ENCODE peak calls at places on chromosomes 12 and 14, in four cellular contexts. One of them, this sample, is unnamed.

GRCh38 chr14:56585461-56586084 is 6.0 kb downstream of the TMEM260 start:
- DNase-seq in HepG2: no peak
- DNase-seq in GM12878: no peak
- DNase-seq in IMR-90: no peak
- DNase-seq in this sample: no peak

GRCh38 chr12:90008277-90008676 is 299.6 kb upstream of the ATP2B1 start:
- DNase-seq in HepG2: no peak
- DNase-seq in GM12878: no peak
- DNase-seq in IMR-90: no peak
- DNase-seq in this sample: no peak

GRCh38 chr12:113537751-113538087 is 66.0 kb upstream of the LHX5 start:
- DNase-seq in HepG2: no peak
- DNase-seq in GM12878: no peak
- DNase-seq in IMR-90: no peak
- DNase-seq in this sample: no peak

GRCh38 chr14:30180219-30180618 is 252.6 kb upstream of the PRKD1 start:
- DNase-seq in HepG2: no peak
- DNase-seq in GM12878: no peak
- DNase-seq in IMR-90: peak; percentile 63
- DNase-seq in this sample: no peak

GRCh38 chr12:130322263-130322662 is 15.4 kb upstream of the PIWIL1 start:
- DNase-seq in HepG2: no peak
- DNase-seq in GM12878: no peak
- DNase-seq in IMR-90: no peak
- DNase-seq in this sample: no peak

GRCh38 chr12:95605875-95606274 is 54.6 kb upstream of the USP44 start:
- DNase-seq in HepG2: peak; percentile 20
- DNase-seq in GM12878: no peak
- DNase-seq in IMR-90: no peak
- DNase-seq in this sample: no peak

GRCh38 chr14:100723135-100723883 is 3.4 kb upstream of the DLK1 start:
- DNase-seq in HepG2: no peak
- DNase-seq in GM12878: no peak
- DNase-seq in IMR-90: no peak
- DNase-seq in this sample: no peak

GRCh38 chr12:54360717-54361456 is 3.4 kb downstream of the GPR84 start:
- DNase-seq in HepG2: peak; percentile 82
- DNase-seq in GM12878: no peak
- DNase-seq in IMR-90: peak; percentile 82
- DNase-seq in this sample: peak; percentile 66

GRCh38 chr12:52052471-52053186 is 1.4 kb downstream of the NR4A1 start:
- DNase-seq in HepG2: no peak
- DNase-seq in GM12878: no peak
- DNase-seq in IMR-90: peak; percentile 47
- DNase-seq in this sample: no peak

GRCh38 chr14:90514015-90514398 is 117.2 kb downstream of the CALM1 start:
- DNase-seq in HepG2: no peak
- DNase-seq in GM12878: no peak
- DNase-seq in IMR-90: no peak
- DNase-seq in this sample: no peak

GRCh38 chr14:45251912-45252311 is 1.1 kb downstream of the MIS18BP1 start:
- DNase-seq in HepG2: peak; percentile 16
- DNase-seq in GM12878: peak; percentile 67
- DNase-seq in IMR-90: peak; percentile 2
- DNase-seq in this sample: peak; percentile 9

GRCh38 chr12:47766496-47767196 is 6.4 kb upstream of the SLC48A1 start:
- DNase-seq in HepG2: no peak
- DNase-seq in GM12878: no peak
- DNase-seq in IMR-90: no peak
- DNase-seq in this sample: no peak

GRCh38 chr12:112178796-112179195 is 53.4 kb downstream of the TRAFD1 start:
- DNase-seq in HepG2: no peak
- DNase-seq in GM12878: no peak
- DNase-seq in IMR-90: no peak
- DNase-seq in this sample: no peak

GRCh38 chr14:105300542-105301102 is at the start of gene BRF1:
- DNase-seq in HepG2: peak; percentile 86
- DNase-seq in GM12878: no peak
- DNase-seq in IMR-90: peak; percentile 86
- DNase-seq in this sample: peak; percentile 97

GRCh38 chr12:60052483-60052882 is 456.7 kb downstream of the SLC16A7 start:
- DNase-seq in HepG2: no peak
- DNase-seq in GM12878: no peak
- DNase-seq in IMR-90: peak; percentile 13
- DNase-seq in this sample: no peak

GRCh38 chr14:67373347-67373746 is 13.2 kb downstream of the EIF2S1 start:
- DNase-seq in HepG2: no peak
- DNase-seq in GM12878: peak; percentile 15
- DNase-seq in IMR-90: no peak
- DNase-seq in this sample: no peak

GRCh38 chr12:127145929-127146789 is 1120.8 kb upstream of the TMEM132C start:
- DNase-seq in HepG2: no peak
- DNase-seq in GM12878: no peak
- DNase-seq in IMR-90: peak; percentile 15
- DNase-seq in this sample: peak; percentile 98

GRCh38 chr14:51604078-51604477 is 47.6 kb upstream of the FRMD6 start:
- DNase-seq in HepG2: no peak
- DNase-seq in GM12878: no peak
- DNase-seq in IMR-90: peak; percentile 89
- DNase-seq in this sample: no peak

GRCh38 chr12:122939151-122939550 is 27.1 kb downstream of the ABCB9 start:
- DNase-seq in HepG2: no peak
- DNase-seq in GM12878: no peak
- DNase-seq in IMR-90: no peak
- DNase-seq in this sample: no peak

GRCh38 chr12:12182926-12183325 is 83.9 kb downstream of the LRP6 start:
- DNase-seq in HepG2: no peak
- DNase-seq in GM12878: no peak
- DNase-seq in IMR-90: peak; percentile 86
- DNase-seq in this sample: no peak

GRCh38 chr12:39426636-39427245 is 16.2 kb downstream of the KIF21A start:
- DNase-seq in HepG2: no peak
- DNase-seq in GM12878: no peak
- DNase-seq in IMR-90: no peak
- DNase-seq in this sample: no peak

GRCh38 chr14:51547260-51547659 is 104.5 kb upstream of the FRMD6 start:
- DNase-seq in HepG2: no peak
- DNase-seq in GM12878: no peak
- DNase-seq in IMR-90: peak; percentile 100
- DNase-seq in this sample: peak; percentile 30

GRCh38 chr12:46217686-46218508 is 50.9 kb downstream of the SLC38A1 start:
- DNase-seq in HepG2: no peak
- DNase-seq in GM12878: peak; percentile 90
- DNase-seq in IMR-90: no peak
- DNase-seq in this sample: no peak
- TF ChIP-seq SMC3 in HepG2: no peak
- TF ChIP-seq SMC3 in GM12878: no peak
- TF ChIP-seq SMC3 in IMR-90: no peak
- TF ChIP-seq SMC3 in this sample: no peak

GRCh38 chr12:22459872-22460490 is 84.4 kb downstream of the C2CD5 start:
- DNase-seq in HepG2: peak; percentile 43
- DNase-seq in GM12878: no peak
- DNase-seq in IMR-90: peak; percentile 54
- DNase-seq in this sample: peak; percentile 14
- TF ChIP-seq SMC3 in HepG2: peak; percentile 16
- TF ChIP-seq SMC3 in GM12878: no peak
- TF ChIP-seq SMC3 in IMR-90: peak; percentile 45
- TF ChIP-seq SMC3 in this sample: peak; percentile 41

DNA sequence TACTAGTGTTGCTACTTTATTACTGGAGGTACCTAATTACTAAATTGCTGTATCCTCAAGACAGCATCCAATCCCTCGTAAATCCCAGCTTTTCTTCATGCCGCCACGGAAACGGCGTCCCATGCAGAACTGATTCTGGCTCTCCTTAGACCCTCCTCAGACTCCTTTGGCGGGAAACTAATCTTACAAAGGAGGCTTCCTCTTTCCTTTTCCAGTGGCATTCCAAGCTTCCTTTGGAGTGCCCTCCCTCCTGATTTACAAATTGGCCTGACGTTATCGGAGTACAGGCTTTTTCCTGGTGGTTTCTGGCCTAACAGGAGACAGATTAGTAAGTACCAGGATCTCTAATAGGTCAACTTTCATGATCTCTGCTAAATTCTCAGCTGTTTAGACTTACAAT is 1.4 kb upstream of the ZDHHC17 start:
- DNase-seq in HepG2: no peak
- DNase-seq in GM12878: no peak
- DNase-seq in IMR-90: no peak
- DNase-seq in this sample: no peak
- TF ChIP-seq SMC3 in HepG2: no peak
- TF ChIP-seq SMC3 in GM12878: no peak
- TF ChIP-seq SMC3 in IMR-90: no peak
- TF ChIP-seq SMC3 in this sample: no peak

GRCh38 chr12:5088586-5089264 is 45.0 kb downstream of the KCNA5 start:
- DNase-seq in HepG2: no peak
- DNase-seq in GM12878: no peak
- DNase-seq in IMR-90: peak; percentile 91
- DNase-seq in this sample: peak; percentile 27
- TF ChIP-seq SMC3 in HepG2: no peak
- TF ChIP-seq SMC3 in GM12878: no peak
- TF ChIP-seq SMC3 in IMR-90: no peak
- TF ChIP-seq SMC3 in this sample: no peak

GRCh38 chr14:95575820-95576473 is 41.1 kb downstream of the GLRX5 start:
- DNase-seq in HepG2: no peak
- DNase-seq in GM12878: no peak
- DNase-seq in IMR-90: no peak
- DNase-seq in this sample: no peak

GRCh38 chr14:95577875-95578274 is 43.0 kb downstream of the GLRX5 start:
- DNase-seq in HepG2: no peak
- DNase-seq in GM12878: no peak
- DNase-seq in IMR-90: no peak
- DNase-seq in this sample: no peak

GRCh38 chr14:95573313-95573712 is 38.5 kb downstream of the GLRX5 start:
- DNase-seq in HepG2: no peak
- DNase-seq in GM12878: no peak
- DNase-seq in IMR-90: no peak
- DNase-seq in this sample: no peak

DNA sequence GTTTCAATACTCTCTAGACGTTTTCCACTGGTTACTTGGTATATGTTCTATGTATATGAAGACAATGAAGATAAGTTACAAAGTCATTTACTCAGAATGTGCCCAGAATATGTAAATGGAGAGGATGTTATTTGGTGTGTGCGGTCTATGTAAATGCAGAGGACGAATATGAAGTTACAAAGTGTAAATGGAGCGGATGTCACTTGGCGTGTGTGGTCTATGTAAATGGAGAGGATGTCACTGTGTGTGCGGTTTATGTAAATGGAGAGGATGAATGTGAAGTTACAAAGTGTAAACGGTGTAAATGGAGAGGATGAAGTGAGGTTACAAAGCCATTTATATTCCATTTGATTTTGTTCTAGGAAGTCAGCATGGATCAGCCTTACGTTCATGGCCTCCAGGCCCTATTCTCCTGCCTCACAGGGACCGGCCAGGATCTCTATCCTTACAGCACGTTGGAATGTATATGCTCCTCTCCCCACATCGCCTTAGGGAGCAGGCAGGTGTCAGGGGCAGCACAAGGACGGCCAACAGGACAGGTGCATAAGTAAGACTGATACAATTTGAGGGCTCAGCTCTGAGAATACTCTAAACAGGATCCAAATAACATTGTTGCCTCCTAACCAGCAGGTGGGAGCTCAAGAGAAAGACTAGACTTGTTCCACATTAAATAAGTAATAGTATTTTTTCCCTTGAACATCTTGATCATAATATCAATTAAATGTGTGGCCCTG is 42.4 kb downstream of the GLRX5 start:
- DNase-seq in HepG2: no peak
- DNase-seq in GM12878: peak; percentile 89
- DNase-seq in IMR-90: no peak
- DNase-seq in this sample: no peak
- TF ChIP-seq SMC3 in HepG2: no peak
- TF ChIP-seq SMC3 in GM12878: no peak
- TF ChIP-seq SMC3 in IMR-90: no peak
- TF ChIP-seq SMC3 in this sample: no peak

GRCh38 chr14:36655571-36655962 is 6.1 kb upstream of the PAX9 start:
- DNase-seq in HepG2: no peak
- DNase-seq in GM12878: no peak
- DNase-seq in IMR-90: no peak
- DNase-seq in this sample: no peak

GRCh38 chr14:36655963-36656768 is 5.5 kb upstream of the PAX9 start:
- DNase-seq in HepG2: peak; percentile 52
- DNase-seq in GM12878: no peak
- DNase-seq in IMR-90: no peak
- DNase-seq in this sample: peak; percentile 66

GRCh38 chr14:36657409-36658090 is 4.1 kb upstream of the PAX9 start:
- DNase-seq in HepG2: no peak
- DNase-seq in GM12878: no peak
- DNase-seq in IMR-90: no peak
- DNase-seq in this sample: peak; percentile 41

GRCh38 chr14:36658091-36659009 is 3.3 kb upstream of the PAX9 start:
- DNase-seq in HepG2: no peak
- DNase-seq in GM12878: no peak
- DNase-seq in IMR-90: no peak
- DNase-seq in this sample: no peak

GRCh38 chr14:36656769-36657408 is 4.8 kb upstream of the PAX9 start:
- DNase-seq in HepG2: no peak
- DNase-seq in GM12878: no peak
- DNase-seq in IMR-90: no peak
- DNase-seq in this sample: no peak
- TF ChIP-seq SMC3 in HepG2: no peak
- TF ChIP-seq SMC3 in GM12878: no peak
- TF ChIP-seq SMC3 in IMR-90: no peak
- TF ChIP-seq SMC3 in this sample: no peak

GRCh38 chr12:110253176-110253575 is 27.9 kb upstream of the ATP2A2 start:
- DNase-seq in HepG2: no peak
- DNase-seq in GM12878: no peak
- DNase-seq in IMR-90: peak; percentile 61
- DNase-seq in this sample: peak; percentile 59
- TF ChIP-seq SMC3 in HepG2: no peak
- TF ChIP-seq SMC3 in GM12878: no peak
- TF ChIP-seq SMC3 in IMR-90: no peak
- TF ChIP-seq SMC3 in this sample: no peak

GRCh38 chr12:15322164-15323054 is at the start of gene PTPRO:
- DNase-seq in HepG2: no peak
- DNase-seq in GM12878: no peak
- DNase-seq in IMR-90: no peak
- DNase-seq in this sample: peak; percentile 80
- TF ChIP-seq SMC3 in HepG2: no peak
- TF ChIP-seq SMC3 in GM12878: no peak
- TF ChIP-seq SMC3 in IMR-90: no peak
- TF ChIP-seq SMC3 in this sample: no peak

This sample was measured in SK-N-SH.